ENCODE peak calls at places on chromosomes 7 and 10, in eight cellular contexts. O is Kasumi-1; I is DMS79; F is activated naive CD4-positive, alpha-beta T cell treated with anti-CD3 and anti-CD28 coated beads for 36 hours; K is M059J; J is midbrain; B is germinal center; Y is mesenteric fat pad. T is an unnamed sample.

GRCh38 chr7:140723002-140723401 is 26.5 kb downstream of the NDUFB2 start:
- DNase-seq in O (no peak), I (no peak), J (no peak), F (peak; percentile 80), B (no peak), K (no peak), Y (no peak), T (no peak)

GRCh38 chr10:84499846-84500245 is 171.5 kb downstream of the CCSER2 start:
- DNase-seq in K (no peak), Y (no peak), B (no peak), O (peak; percentile 88), F (no peak), I (peak; percentile 1), J (peak; percentile 4), T (no peak)

GRCh38 chr10:75910032-75910431 is 478.6 kb downstream of the LRMDA start:
- DNase-seq in J (peak; percentile 14), O (peak; percentile 64), B (no peak), I (no peak), K (peak; percentile 25), Y (no peak), F (no peak), T (no peak)

GRCh38 chr10:86439544-86439943 is 72.9 kb upstream of the GRID1 start:
- DNase-seq in F (no peak), B (no peak), O (peak; percentile 63), J (peak; percentile 32), Y (no peak), K (peak; percentile 50), I (no peak), T (no peak)

GRCh38 chr10:84701321-84701720 is 372.9 kb downstream of the CCSER2 start:
- DNase-seq in K (no peak), O (no peak), J (no peak), B (no peak), I (no peak), F (no peak), Y (no peak), T (no peak)

GRCh38 chr10:109474817-109475216 is 448.5 kb downstream of the XPNPEP1 start:
- DNase-seq in J (no peak), Y (no peak), F (no peak), K (no peak), B (no peak), I (no peak), O (no peak), T (no peak)

GRCh38 chr7:48052748-48053147 is 17.4 kb downstream of the C7orf57 start:
- DNase-seq in B (no peak), J (no peak), I (no peak), K (peak; percentile 89), Y (no peak), O (no peak), F (no peak), T (no peak)

GRCh38 chr7:156927571-156928405 is 21.7 kb upstream of the NOM1 start:
- DNase-seq in F (no peak), I (peak; percentile 37), B (no peak), J (no peak), Y (no peak), O (no peak), K (no peak), T (no peak)

GRCh38 chr7:157832866-157833607 is 496.2 kb downstream of the DNAJB6 start:
- DNase-seq in O (no peak), F (no peak), Y (no peak), K (no peak), J (no peak), B (no peak), I (no peak), T (no peak)

GRCh38 chr7:103524042-103524907 is 78.3 kb upstream of the SLC26A5 start:
- DNase-seq in B (no peak), O (peak; percentile 37), I (no peak), K (peak; percentile 49), J (peak; percentile 61), F (no peak), Y (no peak), T (no peak)

GRCh38 chr7:24778543-24779282 is 21.4 kb upstream of the GSDME start:
- DNase-seq in I (no peak), Y (no peak), F (peak; percentile 58), O (peak; percentile 97), J (peak; percentile 8), K (peak; percentile 63), B (no peak), T (no peak)

GRCh38 chr10:67520924-67521520 is 175.0 kb downstream of the CTNNA3 start:
- DNase-seq in I (no peak), Y (no peak), B (peak; percentile 15), K (peak; percentile 37), O (peak; percentile 97), J (peak; percentile 79), F (peak; percentile 54), T (no peak)

GRCh38 chr7:142142702-142143101 is 31.2 kb downstream of the MGAM2 start:
- DNase-seq in O (no peak), J (no peak), F (no peak), Y (no peak), I (no peak), B (no peak), K (no peak), T (no peak)

GRCh38 chr7:90407484-90407821 is 4.2 kb downstream of the CLDN12 start:
- DNase-seq in K (no peak), Y (no peak), F (no peak), O (no peak), B (no peak), I (no peak), J (peak; percentile 75), T (no peak)

GRCh38 chr7:68440870-68441269 is 1157.4 kb upstream of the AUTS2 start:
- DNase-seq in F (peak; percentile 4), I (no peak), O (no peak), K (peak; percentile 32), J (no peak), B (no peak), Y (no peak), T (no peak)

GRCh38 chr10:131544495-131544894 is 233.0 kb upstream of the TCERG1L start:
- DNase-seq in B (no peak), K (no peak), O (no peak), F (no peak), Y (no peak), I (no peak), J (no peak), T (peak; percentile 31)

GRCh38 chr7:119969763-119970162 is 303.2 kb upstream of the KCND2 start:
- DNase-seq in K (no peak), B (no peak), O (no peak), J (no peak), F (no peak), Y (no peak), I (no peak), T (no peak)